ENCODE peak calls at places on chromosome 11, in five cellular contexts. One of them, this sample, is unnamed.

GRCh38 chr11:86608251-86608799 is 64.1 kb downstream of the ME3 start:
- DNase-seq in HepG2: peak; percentile 60
- DNase-seq in IMR-90: peak; percentile 80
- DNase-seq in HCT116: peak; percentile 67
- DNase-seq in K562: peak; percentile 74
- DNase-seq in this sample: peak; percentile 47

GRCh38 chr11:26993965-26994446 is at the start of gene FIBIN:
- DNase-seq in K562: no peak
- DNase-seq in IMR-90: peak; percentile 70
- DNase-seq in HepG2: no peak
- DNase-seq in HCT116: no peak
- DNase-seq in this sample: no peak

GRCh38 chr11:68677432-68677831 is 6.9 kb upstream of the GAL start:
- DNase-seq in HCT116: peak; percentile 59
- DNase-seq in K562: peak; percentile 66
- DNase-seq in HepG2: peak; percentile 51
- DNase-seq in IMR-90: peak; percentile 96
- DNase-seq in this sample: peak; percentile 71

GRCh38 chr11:109853156-109853776 is 239.9 kb upstream of the ZC3H12C start:
- DNase-seq in HepG2: peak; percentile 15
- DNase-seq in K562: peak; percentile 13
- DNase-seq in IMR-90: peak; percentile 87
- DNase-seq in HCT116: peak; percentile 79
- DNase-seq in this sample: no peak

GRCh38 chr11:124150684-124151083 is 32.5 kb upstream of the OR10D3 start:
- DNase-seq in K562: no peak
- DNase-seq in HCT116: no peak
- DNase-seq in HepG2: no peak
- DNase-seq in IMR-90: no peak
- DNase-seq in this sample: no peak

GRCh38 chr11:15101072-15101701 is 13.5 kb upstream of the INSC start:
- DNase-seq in IMR-90: peak; percentile 73
- DNase-seq in HepG2: peak; percentile 39
- DNase-seq in K562: peak; percentile 61
- DNase-seq in HCT116: peak; percentile 57
- DNase-seq in this sample: peak; percentile 65

GRCh38 chr11:1631066-1631568 is 1.5 kb downstream of the KRTAP5-5 start:
- DNase-seq in IMR-90: no peak
- DNase-seq in HCT116: no peak
- DNase-seq in HepG2: no peak
- DNase-seq in K562: no peak
- DNase-seq in this sample: no peak

GRCh38 chr11:59283825-59284772 is 71.4 kb upstream of the MPEG1 start:
- DNase-seq in IMR-90: peak; percentile 57
- DNase-seq in K562: peak; percentile 31
- DNase-seq in HCT116: peak; percentile 29
- DNase-seq in HepG2: peak; percentile 40
- DNase-seq in this sample: peak; percentile 22

GRCh38 chr11:45648931-45649330 is 16.5 kb downstream of the CHST1 start:
- DNase-seq in HCT116: no peak
- DNase-seq in K562: no peak
- DNase-seq in IMR-90: no peak
- DNase-seq in HepG2: no peak
- DNase-seq in this sample: no peak

GRCh38 chr11:119782673-119783072 is 53.7 kb upstream of the NECTIN1 start:
- DNase-seq in K562: no peak
- DNase-seq in HepG2: no peak
- DNase-seq in HCT116: no peak
- DNase-seq in IMR-90: peak; percentile 8
- DNase-seq in this sample: no peak

GRCh38 chr11:66906077-66906929 is 49.4 kb downstream of the LRFN4 start:
- DNase-seq in HCT116: peak; percentile 36
- DNase-seq in HepG2: peak; percentile 81
- DNase-seq in K562: no peak
- DNase-seq in IMR-90: peak; percentile 49
- DNase-seq in this sample: no peak

GRCh38 chr11:108901359-108901758 is 236.5 kb downstream of the DDX10 start:
- DNase-seq in K562: no peak
- DNase-seq in HCT116: no peak
- DNase-seq in IMR-90: peak; percentile 31
- DNase-seq in HepG2: no peak
- DNase-seq in this sample: no peak

GRCh38 chr11:88357323-88358039 is 19.9 kb upstream of the CTSC start:
- DNase-seq in K562: peak; percentile 29
- DNase-seq in HCT116: no peak
- DNase-seq in HepG2: no peak
- DNase-seq in IMR-90: peak; percentile 27
- DNase-seq in this sample: peak; percentile 47

GRCh38 chr11:62725686-62726085 is 1.6 kb downstream of the HNRNPUL2 start:
- DNase-seq in HepG2: peak; percentile 42
- DNase-seq in IMR-90: no peak
- DNase-seq in K562: no peak
- DNase-seq in HCT116: no peak
- DNase-seq in this sample: no peak

GRCh38 chr11:67032830-67033555 is 10.1 kb downstream of the SYT12 start:
- DNase-seq in K562: no peak
- DNase-seq in HCT116: no peak
- DNase-seq in IMR-90: peak; percentile 94
- DNase-seq in HepG2: no peak
- DNase-seq in this sample: peak; percentile 60

GRCh38 chr11:876550-876949 is 33.9 kb downstream of the TSPAN4 start:
- DNase-seq in HepG2: no peak
- DNase-seq in K562: no peak
- DNase-seq in HCT116: no peak
- DNase-seq in IMR-90: peak; percentile 6
- DNase-seq in this sample: no peak

GRCh38 chr11:59216654-59217640 is 4.2 kb upstream of the MPEG1 start:
- DNase-seq in HCT116: no peak
- DNase-seq in IMR-90: peak; percentile 67
- DNase-seq in HepG2: no peak
- DNase-seq in K562: no peak
- DNase-seq in this sample: no peak

GRCh38 chr11:10617551-10617950 is 49.1 kb upstream of the LYVE1 start:
- DNase-seq in HepG2: no peak
- DNase-seq in IMR-90: no peak
- DNase-seq in HCT116: no peak
- DNase-seq in K562: no peak
- DNase-seq in this sample: no peak
- TF ChIP-seq CEBPB in HepG2: no peak
- TF ChIP-seq CEBPB in IMR-90: no peak
- TF ChIP-seq CEBPB in HCT116: no peak
- TF ChIP-seq CEBPB in K562: no peak
- TF ChIP-seq CEBPB in this sample: no peak

DNA sequence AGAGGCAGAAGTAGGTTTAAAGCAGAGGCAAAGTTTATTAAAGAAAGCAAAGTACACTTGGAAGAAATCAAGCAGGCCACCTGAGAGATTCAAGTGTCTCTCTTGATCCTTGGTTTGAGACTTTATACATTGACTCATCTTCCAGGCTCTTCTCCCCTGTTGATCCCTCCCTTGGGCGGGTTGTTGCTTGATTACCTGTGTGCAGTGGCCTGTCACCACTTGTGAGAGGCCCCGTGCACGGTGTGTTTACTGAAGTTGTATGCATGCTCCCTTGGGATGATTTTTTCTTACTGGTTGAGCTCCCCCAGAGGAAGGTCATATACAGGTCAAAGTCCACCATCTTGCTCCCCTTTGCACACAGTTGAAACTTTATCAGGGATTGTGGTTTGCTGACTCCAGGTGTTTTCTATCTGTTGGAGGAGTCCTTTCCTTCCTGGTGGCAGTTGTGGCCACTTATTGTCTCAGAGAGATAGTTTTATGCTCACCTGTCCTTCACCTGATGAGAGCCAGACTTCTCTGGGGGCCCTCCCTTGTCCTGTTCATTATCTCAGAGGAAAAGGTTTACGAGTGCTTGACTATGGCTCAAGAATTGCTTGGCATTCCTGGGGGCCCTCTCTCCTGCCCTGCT is 16.3 kb upstream of the RBMXL2 start:
- DNase-seq in HepG2: no peak
- DNase-seq in IMR-90: no peak
- DNase-seq in HCT116: no peak
- DNase-seq in K562: peak; percentile 8
- DNase-seq in this sample: no peak
- TF ChIP-seq CEBPB in HepG2: no peak
- TF ChIP-seq CEBPB in IMR-90: no peak
- TF ChIP-seq CEBPB in HCT116: no peak
- TF ChIP-seq CEBPB in K562: no peak
- TF ChIP-seq CEBPB in this sample: no peak

GRCh38 chr11:48037709-48038468 is 57.5 kb downstream of the PTPRJ start:
- DNase-seq in HepG2: no peak
- DNase-seq in HCT116: no peak
- DNase-seq in IMR-90: peak; percentile 77
- DNase-seq in K562: no peak
- DNase-seq in this sample: no peak
- TF ChIP-seq CEBPB in HepG2: no peak
- TF ChIP-seq CEBPB in HCT116: no peak
- TF ChIP-seq CEBPB in IMR-90: no peak
- TF ChIP-seq CEBPB in K562: no peak
- TF ChIP-seq CEBPB in this sample: no peak

GRCh38 chr11:41926339-41926738 is 466.9 kb upstream of the LRRC4C start:
- DNase-seq in IMR-90: no peak
- DNase-seq in HCT116: no peak
- DNase-seq in K562: no peak
- DNase-seq in HepG2: no peak
- DNase-seq in this sample: no peak
- TF ChIP-seq CEBPB in IMR-90: no peak
- TF ChIP-seq CEBPB in HCT116: no peak
- TF ChIP-seq CEBPB in K562: no peak
- TF ChIP-seq CEBPB in HepG2: no peak
- TF ChIP-seq CEBPB in this sample: no peak

GRCh38 chr11:19561011-19561410 is 151.6 kb upstream of the NAV2 start:
- DNase-seq in HepG2: no peak
- DNase-seq in HCT116: no peak
- DNase-seq in K562: no peak
- DNase-seq in IMR-90: peak; percentile 24
- DNase-seq in this sample: no peak
- TF ChIP-seq CEBPB in HepG2: no peak
- TF ChIP-seq CEBPB in HCT116: no peak
- TF ChIP-seq CEBPB in K562: no peak
- TF ChIP-seq CEBPB in IMR-90: no peak
- TF ChIP-seq CEBPB in this sample: no peak